ENCODE peak calls at places on chromosome 9, in nine cellular contexts. Z, A, H, Q, B, S, I, Y and R are unnamed samples.
A peak's percentile ranks its signal among the peaks of the same experiment; 100 is the strongest.

GRCh38 chr9:80552931-80553330 is 981.2 kb downstream of the TLE4 start:
- DNase-seq in H (peak; percentile 52), S (no peak), I (peak; percentile 62), B (peak; percentile 22), Z (no peak), Q (no peak), A (peak; percentile 18), Y (no peak), R (no peak)

GRCh38 chr9:121021294-121021693 is 28.8 kb downstream of the C5 start:
- DNase-seq in Y (no peak), S (no peak), Z (no peak), A (no peak), H (no peak), B (no peak), I (no peak), Q (no peak), R (no peak)

GRCh38 chr9:125485471-125485870 is 221.5 kb downstream of the MAPKAP1 start:
- DNase-seq in A (no peak), S (no peak), Q (no peak), Z (no peak), I (no peak), Y (no peak), H (no peak), B (no peak), R (no peak)

GRCh38 chr9:125845271-125845808 is 98.2 kb downstream of the PBX3 start:
- DNase-seq in A (no peak), Z (no peak), I (no peak), S (no peak), H (no peak), Q (no peak), Y (no peak), B (no peak), R (no peak)

GRCh38 chr9:114776683-114777399 is 29.0 kb downstream of the TNFSF15 start:
- DNase-seq in Y (no peak), I (no peak), A (no peak), H (no peak), Q (no peak), B (no peak), S (no peak), Z (no peak), R (no peak)

GRCh38 chr9:81848472-81848871 is 79.8 kb upstream of the SPATA31D4 start:
- DNase-seq in S (no peak), Y (no peak), Z (no peak), Q (no peak), H (peak; percentile 34), A (no peak), B (peak; percentile 80), I (no peak), R (no peak)

GRCh38 chr9:134253596-134254205 is 72.6 kb upstream of the RXRA start:
- DNase-seq in S (no peak), Q (no peak), Y (no peak), I (no peak), Z (no peak), A (no peak), B (no peak), H (no peak), R (no peak)

GRCh38 chr9:16532272-16532671 is 338.2 kb downstream of the BNC2 start:
- DNase-seq in B (no peak), I (no peak), Y (no peak), Z (no peak), Q (no peak), H (no peak), A (no peak), S (no peak), R (no peak)

GRCh38 chr9:102428305-102428704 is 566.8 kb upstream of the CYLC2 start:
- DNase-seq in H (no peak), I (no peak), Z (no peak), A (no peak), B (no peak), Q (no peak), S (no peak), Y (no peak), R (no peak)

GRCh38 chr9:91900057-91900816 is 49.8 kb downstream of the ROR2 start:
- DNase-seq in Q (no peak), A (peak; percentile 58), H (no peak), S (peak; percentile 58), Z (no peak), I (no peak), B (no peak), Y (no peak), R (no peak)

GRCh38 chr9:81693639-81694378 is 4.5 kb upstream of the TLE1 start:
- DNase-seq in I (no peak), H (peak; percentile 23), Z (no peak), Q (no peak), B (peak; percentile 67), A (no peak), Y (no peak), S (no peak), R (no peak)

GRCh38 chr9:93664549-93665120 is 88.3 kb downstream of the PHF2 start:
- DNase-seq in B (no peak), Y (no peak), S (no peak), A (no peak), I (no peak), Z (no peak), H (no peak), Q (no peak), R (peak; percentile 23)

GRCh38 chr9:124008855-124009834 is 2.4 kb upstream of the LHX2 start:
- DNase-seq in Y (no peak), Z (no peak), Q (no peak), A (no peak), H (no peak), B (peak; percentile 27), S (no peak), I (no peak), R (no peak)

GRCh38 chr9:125906893-125907292 is 159.7 kb downstream of the PBX3 start:
- DNase-seq in I (no peak), Y (no peak), A (no peak), Q (no peak), S (no peak), H (no peak), B (no peak), Z (no peak), R (no peak)

GRCh38 chr9:98085955-98086354 is 29.4 kb downstream of the NANS start:
- DNase-seq in Z (no peak), Q (no peak), A (no peak), H (no peak), S (peak; percentile 30), B (peak; percentile 40), Y (no peak), I (no peak), R (no peak)

GRCh38 chr9:126301985-126302603 is 24.5 kb upstream of the MVB12B start:
- DNase-seq in I (peak; percentile 72), Y (no peak), Q (peak; percentile 75), H (peak; percentile 57), S (no peak), A (peak; percentile 60), B (peak; percentile 63), Z (no peak), R (no peak)

GRCh38 chr9:20178197-20178596 is 389.4 kb upstream of the SLC24A2 start:
- DNase-seq in Y (no peak), I (no peak), A (no peak), H (no peak), S (no peak), Q (no peak), Z (no peak), B (no peak), R (no peak)

GRCh38 chr9:9747787-9748186 is 865.0 kb downstream of the PTPRD start:
- DNase-seq in Y (no peak), S (no peak), Q (no peak), B (peak; percentile 1), A (no peak), Z (no peak), I (no peak), H (no peak), R (no peak)

GRCh38 chr9:16688814-16689213 is 181.7 kb downstream of the BNC2 start:
- DNase-seq in Q (no peak), A (no peak), B (no peak), Z (no peak), Y (no peak), H (no peak), I (no peak), S (no peak), R (no peak)

GRCh38 chr9:108213516-108213915 is 642.3 kb downstream of the ACTL7B start:
- DNase-seq in Z (no peak), H (no peak), I (no peak), B (no peak), Y (no peak), Q (no peak), A (no peak), S (no peak), R (no peak)

GRCh38 chr9:105413486-105414068 is 34.3 kb upstream of the FSD1L start:
- DNase-seq in S (no peak), Q (peak; percentile 29), I (no peak), H (peak; percentile 47), A (no peak), Y (no peak), Z (no peak), B (peak; percentile 58), R (no peak)

GRCh38 chr9:136437430-136437829 is 2.2 kb downstream of the INPP5E start:
- DNase-seq in H (peak; percentile 22), A (no peak), I (no peak), Y (no peak), B (peak; percentile 31), Q (no peak), S (no peak), Z (no peak), R (no peak)

GRCh38 chr9:95609426-95609825 is 92.7 kb upstream of the PTCH1 start:
- DNase-seq in H (no peak), I (no peak), Y (no peak), Q (no peak), B (no peak), Z (no peak), A (no peak), S (no peak), R (no peak)

GRCh38 chr9:14320272-14321245 is 6.6 kb upstream of the NFIB start:
- DNase-seq in A (peak; percentile 61), Y (no peak), H (peak; percentile 91), B (peak; percentile 89), Q (peak; percentile 32), S (no peak), Z (no peak), I (no peak), R (no peak)

GRCh38 chr9:93028448-93029006 is 30.0 kb upstream of the SUSD3 start:
- DNase-seq in I (no peak), Z (no peak), A (no peak), S (no peak), Y (no peak), B (no peak), Q (no peak), H (no peak), R (peak; percentile 4)

GRCh38 chr9:94780516-94780950 is 54.0 kb downstream of the AOPEP start:
- DNase-seq in Z (no peak), I (peak; percentile 83), S (no peak), Q (no peak), H (no peak), B (peak; percentile 70), Y (peak; percentile 5), A (peak; percentile 75), R (no peak)

GRCh38 chr9:135209852-135210251 is 122.4 kb downstream of the OLFM1 start:
- DNase-seq in S (no peak), H (no peak), Y (no peak), A (no peak), I (no peak), B (no peak), Z (no peak), Q (no peak), R (no peak)

GRCh38 chr9:111955048-111955447 is 58.4 kb downstream of the UGCG start:
- DNase-seq in H (no peak), Y (no peak), Q (no peak), Z (no peak), B (no peak), A (no peak), I (no peak), S (peak; percentile 73), R (no peak)

GRCh38 chr9:33445941-33446506 is 1.4 kb downstream of the AQP3 start:
- DNase-seq in Y (no peak), I (no peak), Q (no peak), Z (no peak), S (no peak), B (no peak), H (no peak), A (no peak), R (no peak)

GRCh38 chr9:33202552-33203300 is 35.6 kb upstream of the B4GALT1 start:
- DNase-seq in I (peak; percentile 73), S (no peak), Y (no peak), H (peak; percentile 40), A (peak; percentile 82), B (peak; percentile 12), Z (no peak), Q (no peak), R (peak; percentile 81)

GRCh38 chr9:24881361-24881760 is 335.7 kb upstream of the IZUMO3 start:
- DNase-seq in Q (no peak), I (no peak), A (no peak), Y (no peak), S (no peak), H (no peak), B (no peak), Z (no peak), R (no peak)